ENCODE peak calls at places on chromosomes 12 and 14, in seven cellular contexts. E is T-helper 9 cell, T is foreskin fibroblast, I is HCT116, G is SK-N-DZ, P is anterior cingulate cortex, M is colonic mucosa. H is an unnamed sample.

GRCh38 chr14:34303811-34304210 is 158.2 kb downstream of the SPTSSA start:
- DNase-seq in E (no peak), T (no peak), I (no peak), G (no peak), P (no peak), M (no peak), H (no peak)

GRCh38 chr12:47850153-47851084 is 30.7 kb upstream of the HDAC7 start:
- DNase-seq in E (no peak), T (no peak), I (no peak), G (no peak), P (no peak), M (no peak), H (no peak)

GRCh38 chr12:4441355-4442330 is 4.0 kb downstream of the FGF6 start:
- DNase-seq in E (no peak), T (no peak), I (no peak), G (no peak), P (no peak), M (no peak), H (no peak)

GRCh38 chr14:84584526-84584925 is 945.4 kb upstream of the FLRT2 start:
- DNase-seq in E (no peak), T (no peak), I (no peak), G (no peak), P (no peak), M (no peak), H (no peak)

GRCh38 chr12:91958816-91959215 is 186.8 kb downstream of the BTG1 start:
- DNase-seq in E (no peak), T (peak), I (no peak), G (no peak), P (no peak), M (no peak), H (no peak)

GRCh38 chr12:101795013-101795412 is 35.7 kb downstream of the GNPTAB start:
- DNase-seq in E (no peak), T (no peak), I (no peak), G (no peak), P (no peak), M (no peak), H (no peak)

GRCh38 chr12:81758421-81759214 is 532 bp downstream of the PPFIA2 start:
- DNase-seq in E (no peak), T (no peak), I (no peak), G (peak), P (peak), M (no peak), H (no peak)

GRCh38 chr14:74018029-74018703 is 922 bp downstream of the ENTPD5 start:
- DNase-seq in E (no peak), T (peak), I (no peak), G (no peak), P (no peak), M (no peak), H (no peak)

GRCh38 chr12:27907766-27908165 is 64.8 kb downstream of the PTHLH start:
- DNase-seq in E (no peak), T (no peak), I (no peak), G (no peak), P (no peak), M (no peak), H (no peak)

GRCh38 chr14:74476607-74477006 is 16.5 kb downstream of the NPC2 start:
- DNase-seq in E (no peak), T (no peak), I (no peak), G (no peak), P (no peak), M (no peak), H (no peak)

GRCh38 chr12:42180990-42181611 is 36.4 kb upstream of the GXYLT1 start:
- DNase-seq in E (no peak), T (peak), I (no peak), G (no peak), P (no peak), M (no peak), H (no peak)

GRCh38 chr12:113186033-113186365 is 478 bp downstream of the RITA1 start:
- DNase-seq in E (no peak), T (no peak), I (no peak), G (peak), P (no peak), M (no peak), H (no peak)

GRCh38 chr14:71021347-71022014 is 114.2 kb downstream of the PCNX1 start:
- DNase-seq in E (no peak), T (peak), I (peak), G (no peak), P (no peak), M (no peak), H (no peak)

GRCh38 chr12:76544601-76545261 is 14.8 kb downstream of the OSBPL8 start:
- DNase-seq in E (no peak), T (no peak), I (no peak), G (no peak), P (no peak), M (no peak), H (no peak)

GRCh38 chr12:58463050-58463449 is 457.3 kb downstream of the LRIG3 start:
- DNase-seq in E (no peak), T (no peak), I (no peak), G (no peak), P (no peak), M (no peak), H (no peak)

GRCh38 chr14:74014299-74014698 is 4.8 kb downstream of the ENTPD5 start:
- DNase-seq in E (no peak), T (no peak), I (no peak), G (no peak), P (no peak), M (no peak), H (no peak)

GRCh38 chr12:119780786-119781434 is 96.2 kb downstream of the CIT start:
- DNase-seq in E (no peak), T (peak), I (peak), G (peak), P (no peak), M (peak), H (no peak)